ENCODE peak calls at places on chromosomes 6 and 20, in nine cellular contexts. V, L, J, Z, U, W, K, B and Q are unnamed samples.

GRCh38 chr20:51752343-51752951 is 15.7 kb downstream of the ATP9A start:
- DNase-seq in V (no peak), L (peak; percentile 72), J (peak; percentile 70), Z (peak; percentile 87), U (no peak), W (peak; percentile 83), K (no peak), B (peak; percentile 80), Q (peak; percentile 97)

GRCh38 chr6:44446626-44447297 is 59.3 kb downstream of the CDC5L start:
- DNase-seq in V (no peak), L (no peak), J (no peak), Z (peak; percentile 78), U (no peak), W (peak; percentile 76), K (no peak), B (peak; percentile 93), Q (peak; percentile 80)

GRCh38 chr6:85465762-85466161 is 15.9 kb downstream of the NT5E start:
- DNase-seq in V (no peak), L (no peak), J (no peak), Z (no peak), U (no peak), W (no peak), K (no peak), B (peak; percentile 46), Q (no peak)

GRCh38 chr6:26530203-26530602 is 8.0 kb upstream of the HMGN4 start:
- DNase-seq in V (no peak), L (no peak), J (no peak), Z (no peak), U (no peak), W (no peak), K (no peak), B (no peak), Q (no peak)

GRCh38 chr6:155880905-155881304 is 425.3 kb upstream of the NOX3 start:
- DNase-seq in V (no peak), L (no peak), J (no peak), Z (peak; percentile 47), U (no peak), W (peak; percentile 58), K (no peak), B (peak; percentile 6), Q (peak; percentile 55)

GRCh38 chr6:125546827-125547226 is 202.6 kb upstream of the HEY2 start:
- DNase-seq in V (no peak), L (peak; percentile 26), J (peak; percentile 29), Z (peak; percentile 1), U (no peak), W (no peak), K (no peak), B (no peak), Q (peak; percentile 14)

GRCh38 chr6:8820313-8820712 is 385.0 kb upstream of the SLC35B3 start:
- DNase-seq in V (no peak), L (no peak), J (no peak), Z (no peak), U (no peak), W (no peak), K (no peak), B (no peak), Q (no peak)

GRCh38 chr6:168440520-168441433 is at the start of gene SMOC2:
- DNase-seq in V (no peak), L (no peak), J (no peak), Z (no peak), U (no peak), W (no peak), K (no peak), B (no peak), Q (no peak)

GRCh38 chr6:4176907-4177306 is 41.5 kb upstream of the ECI2 start:
- DNase-seq in V (no peak), L (no peak), J (no peak), Z (no peak), U (no peak), W (no peak), K (no peak), B (no peak), Q (no peak)

GRCh38 chr6:95978230-95978629 is 37.5 kb upstream of the FUT9 start:
- DNase-seq in V (no peak), L (no peak), J (no peak), Z (no peak), U (no peak), W (peak; percentile 73), K (no peak), B (no peak), Q (peak; percentile 80)

GRCh38 chr20:3240776-3241363 is 1.9 kb upstream of the SLC4A11 start:
- DNase-seq in V (no peak), L (no peak), J (no peak), Z (no peak), U (no peak), W (no peak), K (no peak), B (no peak), Q (no peak)

GRCh38 chr6:31763617-31763940 is 1.1 kb downstream of the SAPCD1 start:
- DNase-seq in V (no peak), L (peak; percentile 19), J (peak; percentile 86), Z (peak; percentile 62), U (no peak), W (peak; percentile 59), K (no peak), B (peak; percentile 15), Q (peak; percentile 46)

GRCh38 chr6:121482004-121482693 is 46.7 kb downstream of the GJA1 start:
- DNase-seq in V (no peak), L (peak; percentile 75), J (peak; percentile 18), Z (peak; percentile 83), U (no peak), W (peak; percentile 76), K (no peak), B (peak; percentile 84), Q (peak; percentile 80)